ENCODE peak calls at places on chromosomes 5 and 9, in ten cellular contexts. Y is KBM-7, I is myocyte, C is NCI-H748 treated with DMSO at 0.1 percent for 48 hours, B is WTC11, K is astrocyte of the spinal cord, A is GM04504, Q is SJCRH30, H is GM23248, P is NCI-H510A treated with DMSO at 0.1 percent for 48 hours. W is an unnamed sample.

GRCh38 chr5:96968074-96968473 is 32.2 kb downstream of the LNPEP start:
- DNase-seq in Y (no peak), I (no peak), C (no peak), B (no peak), K (peak; percentile 63), A (no peak), Q (peak; percentile 68), H (peak; percentile 48), P (no peak), W (no peak)

GRCh38 chr5:172052454-172053236 is 46.2 kb upstream of the FBXW11 start:
- DNase-seq in Y (no peak), I (peak; percentile 65), C (no peak), B (no peak), K (peak; percentile 82), A (peak; percentile 23), Q (no peak), H (peak; percentile 84), P (no peak), W (peak; percentile 21)

GRCh38 chr9:16571127-16571848 is 299.2 kb downstream of the BNC2 start:
- DNase-seq in Y (no peak), I (no peak), C (no peak), B (no peak), K (no peak), A (no peak), Q (no peak), H (peak; percentile 41), P (no peak), W (no peak)

GRCh38 chr9:116059466-116059865 is 94.1 kb upstream of the PAPPA start:
- DNase-seq in Y (no peak), I (no peak), C (no peak), B (no peak), K (no peak), A (no peak), Q (no peak), H (peak; percentile 35), P (no peak), W (no peak)

GRCh38 chr5:125194901-125195300 is 448.5 kb upstream of the ZNF608 start:
- DNase-seq in Y (no peak), I (no peak), C (no peak), B (peak; percentile 26), K (no peak), A (no peak), Q (no peak), H (no peak), P (no peak), W (no peak)

GRCh38 chr5:77630246-77631165 is 8.0 kb downstream of the OTP start:
- DNase-seq in Y (peak; percentile 85), I (peak; percentile 67), C (peak; percentile 56), B (peak; percentile 76), K (no peak), A (no peak), Q (no peak), H (peak; percentile 72), P (peak; percentile 61), W (no peak)

GRCh38 chr5:130747556-130747955 is 417.5 kb downstream of the HINT1 start:
- DNase-seq in Y (no peak), I (peak; percentile 24), C (no peak), B (no peak), K (no peak), A (no peak), Q (no peak), H (no peak), P (no peak), W (no peak)

GRCh38 chr5:1759378-1759970 is 40.2 kb downstream of the MRPL36 start:
- DNase-seq in Y (no peak), I (no peak), C (no peak), B (no peak), K (no peak), A (no peak), Q (no peak), H (no peak), P (no peak), W (no peak)

GRCh38 chr5:178069909-178070308 is 43.4 kb upstream of the N4BP3 start:
- DNase-seq in Y (peak; percentile 80), I (peak; percentile 19), C (peak; percentile 0), B (peak; percentile 81), K (no peak), A (no peak), Q (peak; percentile 85), H (peak; percentile 50), P (peak; percentile 13), W (no peak)

GRCh38 chr5:172119921-172120688 is 67.9 kb downstream of the STK10 start:
- DNase-seq in Y (no peak), I (no peak), C (no peak), B (no peak), K (no peak), A (no peak), Q (no peak), H (no peak), P (no peak), W (no peak)

GRCh38 chr9:134679616-134680392 is 38.2 kb downstream of the COL5A1 start:
- DNase-seq in Y (no peak), I (no peak), C (no peak), B (no peak), K (no peak), A (no peak), Q (no peak), H (no peak), P (no peak), W (no peak)

GRCh38 chr5:120258123-120258522 is 206.0 kb upstream of the PRR16 start:
- DNase-seq in Y (peak; percentile 84), I (no peak), C (no peak), B (no peak), K (no peak), A (no peak), Q (no peak), H (no peak), P (no peak), W (no peak)

GRCh38 chr9:113463418-113464285 is at the start of gene RGS3:
- DNase-seq in Y (no peak), I (peak; percentile 88), C (peak; percentile 74), B (peak; percentile 86), K (no peak), A (no peak), Q (no peak), H (no peak), P (peak; percentile 67), W (no peak)

GRCh38 chr9:4375424-4376195 is 75.7 kb upstream of the GLIS3 start:
- DNase-seq in Y (no peak), I (peak; percentile 44), C (peak; percentile 35), B (no peak), K (peak; percentile 68), A (peak; percentile 72), Q (peak; percentile 34), H (peak; percentile 89), P (peak; percentile 4), W (peak; percentile 75)

GRCh38 chr9:130298663-130299279 is 33.2 kb downstream of the HMCN2 start:
- DNase-seq in Y (peak; percentile 39), I (no peak), C (no peak), B (peak; percentile 69), K (no peak), A (no peak), Q (peak; percentile 83), H (peak; percentile 33), P (no peak), W (no peak)